ENCODE peak calls at places on chromosome 10, in six cellular contexts. K, A, O, P, F and I are unnamed samples. For H3K9me3, the result is how much of the 10 kb centered on the place peaks cover.

GRCh38 chr10:93379366-93380042 is 102.6 kb downstream of the MYOF start:
- DNase-seq in O (no peak), P (no peak), A (no peak), F (no peak), K (no peak), I (no peak)

GRCh38 chr10:91883549-91884542 is 25.4 kb downstream of the FGFBP3 start:
- DNase-seq in O (no peak), P (no peak), A (peak), K (peak), F (peak), I (peak)

GRCh38 chr10:21655687-21656086 is 121.7 kb downstream of the MLLT10 start:
- DNase-seq in K (no peak), A (no peak), O (no peak), F (no peak), P (no peak), I (no peak)

GRCh38 chr10:122421054-122421625 is 33.3 kb upstream of the ARMS2 start:
- DNase-seq in F (no peak), O (no peak), P (no peak), A (no peak), K (no peak), I (no peak)

GRCh38 chr10:79192677-79193003 is 123.9 kb downstream of the ZMIZ1 start:
- DNase-seq in A (no peak), F (no peak), P (no peak), O (no peak), K (no peak), I (no peak)

GRCh38 chr10:73131295-73131694 is 21.0 kb downstream of the NUDT13 start:
- DNase-seq in A (no peak), F (no peak), O (no peak), K (no peak), P (no peak), I (no peak)

GRCh38 chr10:80444646-80445319 is 9.3 kb upstream of the TSPAN14 start:
- DNase-seq in K (peak), F (peak), P (peak), A (peak), O (peak), I (peak)

GRCh38 chr10:35754489-35754888 is 112.4 kb upstream of the FZD8 start:
- DNase-seq in F (no peak), P (no peak), O (no peak), A (no peak), K (no peak), I (no peak)

GRCh38 chr10:4776234-4776638 is 49.8 kb upstream of the AKR1E2 start:
- DNase-seq in F (no peak), A (no peak), P (no peak), K (no peak), O (no peak), I (no peak)

GRCh38 chr10:43728425-43728824 is 79.7 kb upstream of the ZNF32 start:
- DNase-seq in O (no peak), K (no peak), P (no peak), F (no peak), A (no peak), I (no peak)
- H3K9me3 ChIP-seq in O (under half), K (under half), P (under half), F (under half), A (under half), I (under half)

GRCh38 chr10:132515811-132516726 is 21.5 kb upstream of the INPP5A start:
- DNase-seq in O (no peak), A (peak), F (no peak), P (no peak), K (peak), I (no peak)
- H3K4me3 ChIP-seq in O (no peak), A (no peak), F (peak), P (no peak), K (no peak), I (no peak)

GRCh38 chr10:99620713-99621453 is 644 bp upstream of the SLC25A28 start:
- DNase-seq in O (peak), A (peak), F (peak), P (peak), K (peak), I (peak)
- H3K27ac ChIP-seq in O (peak), A (peak), F (peak), P (peak), K (peak), I (peak)

DNA sequence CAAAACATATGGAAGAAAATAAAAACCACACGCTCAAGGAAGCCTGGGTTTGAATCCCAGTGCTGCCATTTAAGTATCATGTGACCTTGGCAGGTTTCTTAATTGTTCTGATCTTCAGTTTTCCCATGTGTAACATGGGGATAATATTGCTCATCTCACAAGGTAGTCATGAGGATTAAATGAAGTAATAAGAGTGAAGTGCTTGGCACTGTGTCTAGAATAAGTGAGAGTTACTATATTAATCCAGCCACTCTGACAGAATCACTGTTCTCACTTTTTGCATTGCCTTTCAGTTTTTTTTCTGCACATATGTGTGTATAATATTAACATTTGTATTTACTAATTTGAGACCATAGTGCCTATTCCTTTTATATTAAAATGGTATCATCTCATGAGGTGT is 43.3 kb downstream of the GOLGA7B start:
- DNase-seq in F (no peak), O (no peak), P (no peak), K (no peak), A (no peak), I (no peak)
- H3K9me3 ChIP-seq in F (under half), O (under half), P (under half), K (under half), A (under half), I (under half)

GRCh38 chr10:60952067-60952845 is 8.3 kb upstream of the RHOBTB1 start:
- DNase-seq in A (no peak), K (no peak), F (no peak), O (no peak), P (no peak), I (no peak)
- H3K4me3 ChIP-seq in A (no peak), K (no peak), F (no peak), O (no peak), P (no peak), I (no peak)

GRCh38 chr10:59265140-59265539 is 88.7 kb downstream of the PHYHIPL start:
- DNase-seq in F (peak), K (no peak), A (no peak), P (no peak), O (no peak), I (no peak)

GRCh38 chr10:59271160-59271559 is 91.2 kb downstream of the FAM13C start:
- DNase-seq in A (no peak), F (no peak), O (no peak), P (no peak), K (no peak), I (no peak)

GRCh38 chr10:59273453-59273852 is 88.9 kb downstream of the FAM13C start:
- DNase-seq in F (no peak), K (no peak), O (no peak), A (no peak), P (no peak), I (no peak)

GRCh38 chr10:59266321-59266720 is 89.9 kb downstream of the PHYHIPL start:
- DNase-seq in F (peak), P (no peak), A (no peak), K (no peak), O (no peak), I (no peak)

GRCh38 chr10:59268460-59268859 is 92.0 kb downstream of the PHYHIPL start:
- DNase-seq in K (no peak), O (no peak), P (no peak), F (no peak), A (no peak), I (no peak)
- H3K27ac ChIP-seq in K (no peak), O (no peak), P (no peak), F (no peak), A (no peak), I (no peak)

GRCh38 chr10:130512936-130513335 is 376.7 kb downstream of the GLRX3 start:
- DNase-seq in K (no peak), A (no peak), F (no peak), O (no peak), P (no peak), I (no peak)

GRCh38 chr10:130509881-130510689 is 373.9 kb downstream of the GLRX3 start:
- DNase-seq in A (no peak), P (no peak), K (no peak), F (no peak), O (no peak), I (no peak)

GRCh38 chr10:130511801-130512200 is 375.6 kb downstream of the GLRX3 start:
- DNase-seq in F (no peak), K (no peak), A (no peak), P (no peak), O (no peak), I (no peak)

GRCh38 chr10:130510755-130511154 is 374.6 kb downstream of the GLRX3 start:
- DNase-seq in P (no peak), F (no peak), A (no peak), K (no peak), O (no peak), I (no peak)

DNA sequence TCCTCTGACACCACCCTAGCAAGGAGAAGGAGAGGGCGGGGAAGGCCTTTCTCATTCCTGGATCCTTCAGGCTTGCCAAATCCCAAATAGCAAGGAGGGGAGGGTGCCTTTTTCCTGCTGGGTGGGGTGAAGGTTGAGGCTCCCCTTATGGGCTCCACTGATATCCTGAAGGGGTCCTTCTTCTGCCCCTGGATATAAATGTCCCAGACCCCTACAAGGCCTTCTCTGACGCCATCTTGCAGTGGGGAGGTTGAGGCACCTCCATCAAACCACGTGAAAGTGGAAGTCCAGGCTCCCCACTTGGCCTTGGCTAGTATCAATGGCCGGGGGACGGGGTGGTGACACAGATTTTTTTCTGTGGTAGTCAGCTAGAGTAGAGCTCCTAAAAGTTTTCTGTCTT is 371.3 kb downstream of the GLRX3 start:
- DNase-seq in K (no peak), O (no peak), A (no peak), F (no peak), P (no peak), I (no peak)
- H3K9me3 ChIP-seq in K (under half), O (under half), A (under half), F (under half), P (under half), I (under half)

GRCh38 chr10:110069502-110069982 is 61.8 kb downstream of the ADD3 start:
- DNase-seq in K (no peak), P (no peak), A (no peak), O (peak), F (no peak), I (no peak)
- H3K4me3 ChIP-seq in K (no peak), P (no peak), A (no peak), O (peak), F (no peak), I (no peak)